ENCODE peak calls at places on chromosomes 3 and 15, in four cellular contexts. C is mucosa of descending colon, D is endothelial cell, L is NCI-H2029. Q is an unnamed sample.

GRCh38 chr15:52080031-52080430 is 32.5 kb downstream of the BCL2L10 start:
- DNase-seq in L (peak; percentile 2), D (no peak), C (no peak), Q (no peak)

GRCh38 chr3:170037463-170038433 is at the start of gene GPR160:
- DNase-seq in L (peak; percentile 72), C (peak; percentile 95), D (peak; percentile 79), Q (peak; percentile 76)

GRCh38 chr3:122728756-122729514 is 48.3 kb downstream of the PARP14 start:
- DNase-seq in C (no peak), D (no peak), L (no peak), Q (no peak)

GRCh38 chr15:45378913-45379262 is 544 bp upstream of the GATM start:
- DNase-seq in L (no peak), D (no peak), C (no peak), Q (no peak)

GRCh38 chr3:16528581-16528993 is 15.1 kb upstream of the RFTN1 start:
- DNase-seq in C (no peak), L (no peak), D (no peak), Q (no peak)

GRCh38 chr3:98010194-98010882 is 24.8 kb downstream of the GABRR3 start:
- DNase-seq in L (no peak), D (no peak), C (no peak), Q (no peak)

GRCh38 chr3:8657804-8658311 is 13.3 kb upstream of the SSUH2 start:
- DNase-seq in L (peak; percentile 42), D (no peak), C (no peak), Q (no peak)

GRCh38 chr15:75530169-75530568 is 48.9 kb downstream of the PTPN9 start:
- DNase-seq in C (no peak), L (no peak), D (no peak), Q (no peak)

GRCh38 chr15:57697588-57697987 is 8.9 kb upstream of the POLR2M start:
- DNase-seq in D (no peak), L (no peak), C (no peak), Q (no peak)

GRCh38 chr3:171461087-171461917 is 1.1 kb upstream of the TNIK start:
- DNase-seq in C (no peak), D (no peak), L (peak; percentile 65), Q (no peak)

GRCh38 chr15:32706704-32707103 is 11.1 kb upstream of the GREM1 start:
- DNase-seq in D (no peak), C (no peak), L (no peak), Q (peak; percentile 56)

GRCh38 chr3:189249987-189250386 is 78.2 kb downstream of the TPRG1 start:
- DNase-seq in D (no peak), L (no peak), C (no peak), Q (no peak)

GRCh38 chr15:66231421-66232266 is 21.9 kb downstream of the MEGF11 start:
- DNase-seq in L (no peak), C (no peak), D (no peak), Q (no peak)

GRCh38 chr3:10473581-10474438 is 31.6 kb downstream of the ATP2B2 start:
- DNase-seq in C (no peak), L (no peak), D (no peak), Q (no peak)

GRCh38 chr3:96844204-96844514 is 29.8 kb downstream of the EPHA6 start:
- DNase-seq in C (no peak), L (no peak), D (no peak), Q (no peak)

GRCh38 chr3:69271098-69271497 is 114.8 kb downstream of the FRMD4B start:
- DNase-seq in L (no peak), C (no peak), D (no peak), Q (no peak)

GRCh38 chr3:195095035-195095703 is 175.8 kb downstream of the XXYLT1 start:
- DNase-seq in D (no peak), L (no peak), C (peak; percentile 59), Q (no peak)

GRCh38 chr3:69791111-69791510 is 51.8 kb downstream of the MITF start:
- DNase-seq in D (no peak), C (no peak), L (no peak), Q (no peak)

GRCh38 chr3:101850327-101851048 is 1.2 kb downstream of the NFKBIZ start:
- DNase-seq in C (no peak), L (no peak), D (no peak), Q (no peak)

GRCh38 chr3:26647078-26647477 is 24.5 kb downstream of the LRRC3B start:
- DNase-seq in C (no peak), D (no peak), L (no peak), Q (no peak)

GRCh38 chr3:61589856-61590255 is 28.5 kb downstream of the PTPRG start:
- DNase-seq in D (no peak), C (no peak), L (no peak), Q (peak; percentile 58)

GRCh38 chr3:124800511-124801374 is 70.5 kb downstream of the UMPS start:
- DNase-seq in D (no peak), C (no peak), L (peak; percentile 61), Q (no peak)

GRCh38 chr3:127473244-127474024 is 117.1 kb downstream of the TPRA1 start:
- DNase-seq in C (no peak), D (peak; percentile 36), L (peak; percentile 15), Q (peak; percentile 36)

GRCh38 chr15:28082891-28083688 is 16.0 kb downstream of the OCA2 start:
- DNase-seq in L (no peak), D (no peak), C (peak; percentile 72), Q (no peak)

GRCh38 chr3:82087958-82088357 is 326.5 kb upstream of the GBE1 start:
- DNase-seq in L (no peak), D (no peak), C (no peak), Q (peak; percentile 11)

GRCh38 chr3:105496343-105496742 is 129.6 kb downstream of the ALCAM start:
- DNase-seq in D (no peak), L (no peak), C (no peak), Q (no peak)

GRCh38 chr15:30921781-30922371 is 18.2 kb downstream of the FAN1 start:
- DNase-seq in D (no peak), C (no peak), L (no peak), Q (no peak)

GRCh38 chr15:38809621-38810020 is 245.0 kb upstream of the RASGRP1 start:
- DNase-seq in D (no peak), L (no peak), C (no peak), Q (no peak)

GRCh38 chr15:28902856-28903255 is 17.1 kb downstream of the APBA2 start:
- DNase-seq in C (no peak), D (no peak), L (no peak), Q (no peak)

GRCh38 chr3:150545419-150546225 is 674 bp downstream of the SERP1 start:
- DNase-seq in D (no peak), C (no peak), L (no peak), Q (peak; percentile 3)

GRCh38 chr3:59885103-59885502 is 835.3 kb upstream of the CFAP20DC start:
- DNase-seq in L (no peak), D (no peak), C (no peak), Q (no peak)

GRCh38 chr3:128784843-128785242 is 58.9 kb downstream of the RAB7A start:
- DNase-seq in C (no peak), D (no peak), L (no peak), Q (no peak)

GRCh38 chr3:9800529-9800928 is 7.6 kb downstream of the ARPC4 start:
- DNase-seq in D (no peak), L (no peak), C (no peak), Q (no peak)

GRCh38 chr3:45580142-45580541 is 14.4 kb upstream of the LIMD1 start:
- DNase-seq in D (no peak), L (no peak), C (no peak), Q (no peak)

GRCh38 chr3:197298858-197299854 is 744 bp upstream of the DLG1 start:
- DNase-seq in D (peak; percentile 46), L (peak; percentile 26), C (peak; percentile 87), Q (peak; percentile 61)

GRCh38 chr3:136432685-136433084 is 182.5 kb downstream of the PCCB start:
- DNase-seq in C (no peak), L (no peak), D (no peak), Q (no peak)